ENCODE peak calls at places on chromosomes 4 and X, in eight cellular contexts. One of them, this sample, is unnamed.

GRCh38 chr4:172786039-172786792 is 382.4 kb upstream of the GALNT7 start:
- DNase-seq in NCI-H1436 treated with DMSO at 0.1 percent for 48 hours: no peak
- DNase-seq in ELR: peak; percentile 4
- DNase-seq in M059J: no peak
- DNase-seq in GM23248: peak; percentile 9
- DNase-seq in right atrium auricular region: no peak
- DNase-seq in NCI-H510A treated with DMSO at 0.1 percent for 48 hours: no peak
- DNase-seq in fibroblast of the conjunctiva: no peak
- DNase-seq in this sample: no peak

GRCh38 chrX:107752714-107753113 is 22.9 kb downstream of the TSC22D3 start:
- DNase-seq in NCI-H1436 treated with DMSO at 0.1 percent for 48 hours: no peak
- DNase-seq in right atrium auricular region: no peak
- DNase-seq in GM23248: no peak
- DNase-seq in NCI-H510A treated with DMSO at 0.1 percent for 48 hours: no peak
- DNase-seq in M059J: no peak
- DNase-seq in fibroblast of the conjunctiva: no peak
- DNase-seq in ELR: no peak
- DNase-seq in this sample: no peak

GRCh38 chr4:74327751-74328150 is 19.5 kb downstream of the EPGN start:
- DNase-seq in M059J: peak; percentile 31
- DNase-seq in NCI-H1436 treated with DMSO at 0.1 percent for 48 hours: no peak
- DNase-seq in GM23248: peak; percentile 52
- DNase-seq in NCI-H510A treated with DMSO at 0.1 percent for 48 hours: no peak
- DNase-seq in ELR: peak; percentile 76
- DNase-seq in right atrium auricular region: no peak
- DNase-seq in fibroblast of the conjunctiva: no peak
- DNase-seq in this sample: no peak

GRCh38 chrX:7163146-7163677 is 15.3 kb upstream of the PUDP start:
- DNase-seq in fibroblast of the conjunctiva: no peak
- DNase-seq in M059J: no peak
- DNase-seq in ELR: no peak
- DNase-seq in NCI-H510A treated with DMSO at 0.1 percent for 48 hours: no peak
- DNase-seq in GM23248: no peak
- DNase-seq in NCI-H1436 treated with DMSO at 0.1 percent for 48 hours: no peak
- DNase-seq in right atrium auricular region: no peak
- DNase-seq in this sample: no peak

GRCh38 chrX:105821471-105822081 is 763 bp upstream of the NRK start:
- DNase-seq in M059J: no peak
- DNase-seq in NCI-H1436 treated with DMSO at 0.1 percent for 48 hours: no peak
- DNase-seq in NCI-H510A treated with DMSO at 0.1 percent for 48 hours: no peak
- DNase-seq in ELR: no peak
- DNase-seq in fibroblast of the conjunctiva: no peak
- DNase-seq in GM23248: no peak
- DNase-seq in right atrium auricular region: no peak
- DNase-seq in this sample: no peak

GRCh38 chr4:99868126-99868596 is 26.1 kb downstream of the LAMTOR3 start:
- DNase-seq in NCI-H1436 treated with DMSO at 0.1 percent for 48 hours: no peak
- DNase-seq in GM23248: peak; percentile 88
- DNase-seq in fibroblast of the conjunctiva: peak; percentile 63
- DNase-seq in NCI-H510A treated with DMSO at 0.1 percent for 48 hours: no peak
- DNase-seq in M059J: peak; percentile 29
- DNase-seq in ELR: peak; percentile 33
- DNase-seq in right atrium auricular region: no peak
- DNase-seq in this sample: no peak

GRCh38 chr4:87310691-87311335 is 11.9 kb downstream of the HSD17B13 start:
- DNase-seq in M059J: peak; percentile 32
- DNase-seq in NCI-H510A treated with DMSO at 0.1 percent for 48 hours: no peak
- DNase-seq in right atrium auricular region: no peak
- DNase-seq in ELR: no peak
- DNase-seq in fibroblast of the conjunctiva: no peak
- DNase-seq in GM23248: no peak
- DNase-seq in NCI-H1436 treated with DMSO at 0.1 percent for 48 hours: no peak
- DNase-seq in this sample: no peak

GRCh38 chr4:138458751-138459150 is 216.6 kb upstream of the SLC7A11 start:
- DNase-seq in ELR: no peak
- DNase-seq in NCI-H1436 treated with DMSO at 0.1 percent for 48 hours: no peak
- DNase-seq in right atrium auricular region: no peak
- DNase-seq in M059J: no peak
- DNase-seq in fibroblast of the conjunctiva: no peak
- DNase-seq in NCI-H510A treated with DMSO at 0.1 percent for 48 hours: no peak
- DNase-seq in GM23248: no peak
- DNase-seq in this sample: no peak

GRCh38 chr4:185512516-185512915 is 22.8 kb downstream of the PDLIM3 start:
- DNase-seq in fibroblast of the conjunctiva: no peak
- DNase-seq in NCI-H1436 treated with DMSO at 0.1 percent for 48 hours: no peak
- DNase-seq in M059J: peak; percentile 10
- DNase-seq in GM23248: peak; percentile 83
- DNase-seq in NCI-H510A treated with DMSO at 0.1 percent for 48 hours: no peak
- DNase-seq in right atrium auricular region: no peak
- DNase-seq in ELR: peak; percentile 74
- DNase-seq in this sample: no peak

GRCh38 chr4:134727696-134728095 is 526.1 kb upstream of the PABPC4L start:
- DNase-seq in fibroblast of the conjunctiva: no peak
- DNase-seq in right atrium auricular region: no peak
- DNase-seq in ELR: no peak
- DNase-seq in NCI-H1436 treated with DMSO at 0.1 percent for 48 hours: no peak
- DNase-seq in M059J: no peak
- DNase-seq in NCI-H510A treated with DMSO at 0.1 percent for 48 hours: no peak
- DNase-seq in GM23248: no peak
- DNase-seq in this sample: no peak

GRCh38 chr4:9904976-9905587 is 116.2 kb downstream of the SLC2A9 start:
- DNase-seq in NCI-H1436 treated with DMSO at 0.1 percent for 48 hours: no peak
- DNase-seq in fibroblast of the conjunctiva: no peak
- DNase-seq in M059J: peak; percentile 13
- DNase-seq in ELR: no peak
- DNase-seq in NCI-H510A treated with DMSO at 0.1 percent for 48 hours: no peak
- DNase-seq in right atrium auricular region: no peak
- DNase-seq in GM23248: peak; percentile 29
- DNase-seq in this sample: no peak

GRCh38 chr4:113635739-113636437 is 125.7 kb downstream of the CAMK2D start:
- DNase-seq in ELR: peak; percentile 55
- DNase-seq in NCI-H510A treated with DMSO at 0.1 percent for 48 hours: no peak
- DNase-seq in fibroblast of the conjunctiva: peak; percentile 20
- DNase-seq in right atrium auricular region: no peak
- DNase-seq in M059J: peak; percentile 56
- DNase-seq in GM23248: no peak
- DNase-seq in NCI-H1436 treated with DMSO at 0.1 percent for 48 hours: no peak
- DNase-seq in this sample: no peak

GRCh38 chrX:39508300-39508692 is 589.5 kb downstream of the BCOR start:
- DNase-seq in NCI-H1436 treated with DMSO at 0.1 percent for 48 hours: no peak
- DNase-seq in ELR: no peak
- DNase-seq in M059J: no peak
- DNase-seq in right atrium auricular region: no peak
- DNase-seq in fibroblast of the conjunctiva: no peak
- DNase-seq in GM23248: no peak
- DNase-seq in NCI-H510A treated with DMSO at 0.1 percent for 48 hours: no peak
- DNase-seq in this sample: no peak

GRCh38 chr4:8775121-8775520 is 96.5 kb downstream of the HMX1 start:
- DNase-seq in right atrium auricular region: no peak
- DNase-seq in NCI-H510A treated with DMSO at 0.1 percent for 48 hours: no peak
- DNase-seq in ELR: no peak
- DNase-seq in GM23248: no peak
- DNase-seq in NCI-H1436 treated with DMSO at 0.1 percent for 48 hours: no peak
- DNase-seq in fibroblast of the conjunctiva: no peak
- DNase-seq in M059J: no peak
- DNase-seq in this sample: no peak

GRCh38 chrX:46713672-46714487 is 45.0 kb downstream of the SLC9A7 start:
- DNase-seq in ELR: no peak
- DNase-seq in NCI-H1436 treated with DMSO at 0.1 percent for 48 hours: no peak
- DNase-seq in GM23248: peak; percentile 12
- DNase-seq in NCI-H510A treated with DMSO at 0.1 percent for 48 hours: no peak
- DNase-seq in fibroblast of the conjunctiva: no peak
- DNase-seq in right atrium auricular region: no peak
- DNase-seq in M059J: no peak
- DNase-seq in this sample: no peak